ENCODE peak calls at places on chromosomes 6 and 20, in ten cellular contexts. D is right lobe of liver, G is endothelial cell of umbilical vein, P is heart left ventricle, K is stomach, A is IMR-90, S is esophagus muscularis mucosa, O is upper lobe of left lung, F is tibial nerve, T is HepG2. J is an unnamed sample. For H3K27me3, the result is how much of the 10 kb centered on the place peaks cover.

GRCh38 chr6:125469915-125470314 is 168.1 kb upstream of the HDDC2 start:
- DNase-seq in D (no peak), G (no peak), P (no peak), K (no peak), A (no peak), S (no peak), O (no peak), F (no peak), T (no peak), J (no peak)

GRCh38 chr6:107991061-107991460 is 33.1 kb upstream of the SEC63 start:
- DNase-seq in D (no peak), G (no peak), P (no peak), K (no peak), A (no peak), S (no peak), O (no peak), F (no peak), T (no peak), J (no peak)

GRCh38 chr20:61924211-61924857 is 141.3 kb downstream of the TAF4 start:
- DNase-seq in D (no peak), G (no peak), P (no peak), K (no peak), A (no peak), S (no peak), O (peak), F (no peak), T (no peak), J (no peak)

GRCh38 chr20:40897177-40897700 is 131.4 kb upstream of the TOP1 start:
- DNase-seq in D (no peak), G (no peak), P (no peak), K (no peak), A (peak), S (no peak), O (no peak), F (no peak), T (no peak), J (no peak)

GRCh38 chr6:113847435-113847834 is 9.7 kb upstream of the MARCKS start:
- DNase-seq in D (no peak), G (no peak), P (no peak), K (no peak), A (peak), S (no peak), O (no peak), F (no peak), T (no peak), J (no peak)

GRCh38 chr20:11387189-11387754 is 530.4 kb upstream of the BTBD3 start:
- DNase-seq in D (no peak), G (no peak), P (no peak), K (no peak), A (peak), S (no peak), O (no peak), F (no peak), T (no peak), J (no peak)

GRCh38 chr6:111625511-111626331 is 20.0 kb upstream of the TRAF3IP2 start:
- DNase-seq in D (peak), G (peak), P (peak), K (peak), A (peak), S (no peak), O (no peak), F (no peak), T (no peak), J (peak)

GRCh38 chr6:87705070-87705691 is 3.1 kb upstream of the AKIRIN2 start:
- DNase-seq in D (no peak), G (no peak), P (no peak), K (no peak), A (peak), S (no peak), O (no peak), F (no peak), T (peak), J (no peak)

GRCh38 chr6:52537001-52537753 is 39.7 kb downstream of the TRAM2 start:
- DNase-seq in D (no peak), G (peak), P (no peak), K (no peak), A (peak), S (no peak), O (no peak), F (no peak), T (no peak), J (no peak)

GRCh38 chr6:97443408-97444080 is 160.5 kb upstream of the MMS22L start:
- DNase-seq in D (no peak), G (no peak), P (no peak), K (no peak), A (no peak), S (no peak), O (no peak), F (no peak), T (no peak), J (no peak)

GRCh38 chr6:97437087-97437486 is 154.1 kb upstream of the MMS22L start:
- DNase-seq in D (no peak), G (peak), P (no peak), K (no peak), A (peak), S (no peak), O (no peak), F (no peak), T (peak), J (no peak)

GRCh38 chr6:97438011-97438671 is 155.1 kb upstream of the MMS22L start:
- DNase-seq in D (no peak), G (no peak), P (no peak), K (no peak), A (no peak), S (no peak), O (no peak), F (no peak), T (no peak), J (no peak)

GRCh38 chr6:97445406-97445805 is 162.4 kb upstream of the MMS22L start:
- DNase-seq in D (no peak), G (no peak), P (no peak), K (no peak), A (no peak), S (no peak), O (no peak), F (no peak), T (no peak), J (no peak)

GRCh38 chr6:97440590-97441176 is 157.7 kb upstream of the MMS22L start:
- DNase-seq in D (peak), G (peak), P (no peak), K (no peak), A (peak), S (no peak), O (no peak), F (no peak), T (peak), J (no peak)
- TF ChIP-seq CTCF in D (peak), G (no peak), P (peak), K (no peak), A (peak), S (no peak), O (no peak), F (no peak), T (peak), J (no peak)

GRCh38 chr20:2826655-2827054 is 10.5 kb downstream of the TMEM239 start:
- DNase-seq in D (no peak), G (no peak), P (no peak), K (no peak), A (no peak), S (no peak), O (no peak), F (no peak), T (no peak), J (no peak)
- H3K27me3 ChIP-seq in D (under half), G (under half), P (under half), K (under half), A (under half), S (under half), O (under half), F (under half), T (under half), J (under half)

GRCh38 chr20:36744764-36745191 is 1.1 kb downstream of the NDRG3 start:
- DNase-seq in D (peak), G (no peak), P (peak), K (peak), A (peak), S (no peak), O (no peak), F (no peak), T (no peak), J (no peak)

GRCh38 chr20:36745234-36745926 is 510 bp downstream of the NDRG3 start:
- DNase-seq in D (no peak), G (peak), P (peak), K (peak), A (no peak), S (no peak), O (no peak), F (no peak), T (peak), J (peak)

GRCh38 chr20:36744243-36744642 is 1.6 kb downstream of the NDRG3 start:
- DNase-seq in D (no peak), G (no peak), P (no peak), K (no peak), A (no peak), S (no peak), O (no peak), F (no peak), T (no peak), J (no peak)

GRCh38 chr20:36742558-36742957 is 3.3 kb downstream of the NDRG3 start:
- DNase-seq in D (no peak), G (no peak), P (no peak), K (no peak), A (no peak), S (no peak), O (no peak), F (no peak), T (no peak), J (no peak)

GRCh38 chr20:36745927-36746659 is at the start of gene NDRG3:
- DNase-seq in D (peak), G (peak), P (peak), K (peak), A (peak), S (peak), O (peak), F (peak), T (peak), J (peak)
- TF ChIP-seq POLR2A in D (no peak), G (peak), P (no peak), K (no peak), A (no peak), S (no peak), O (no peak), F (peak), T (peak), J (no peak)

GRCh38 chr6:71482742-71483141 is 194.1 kb downstream of the OGFRL1 start:
- DNase-seq in D (no peak), G (peak), P (no peak), K (no peak), A (no peak), S (no peak), O (no peak), F (no peak), T (no peak), J (no peak)
- TF ChIP-seq CTCF in D (no peak), G (peak), P (peak), K (no peak), A (peak), S (no peak), O (no peak), F (peak), T (peak), J (no peak)

DNA sequence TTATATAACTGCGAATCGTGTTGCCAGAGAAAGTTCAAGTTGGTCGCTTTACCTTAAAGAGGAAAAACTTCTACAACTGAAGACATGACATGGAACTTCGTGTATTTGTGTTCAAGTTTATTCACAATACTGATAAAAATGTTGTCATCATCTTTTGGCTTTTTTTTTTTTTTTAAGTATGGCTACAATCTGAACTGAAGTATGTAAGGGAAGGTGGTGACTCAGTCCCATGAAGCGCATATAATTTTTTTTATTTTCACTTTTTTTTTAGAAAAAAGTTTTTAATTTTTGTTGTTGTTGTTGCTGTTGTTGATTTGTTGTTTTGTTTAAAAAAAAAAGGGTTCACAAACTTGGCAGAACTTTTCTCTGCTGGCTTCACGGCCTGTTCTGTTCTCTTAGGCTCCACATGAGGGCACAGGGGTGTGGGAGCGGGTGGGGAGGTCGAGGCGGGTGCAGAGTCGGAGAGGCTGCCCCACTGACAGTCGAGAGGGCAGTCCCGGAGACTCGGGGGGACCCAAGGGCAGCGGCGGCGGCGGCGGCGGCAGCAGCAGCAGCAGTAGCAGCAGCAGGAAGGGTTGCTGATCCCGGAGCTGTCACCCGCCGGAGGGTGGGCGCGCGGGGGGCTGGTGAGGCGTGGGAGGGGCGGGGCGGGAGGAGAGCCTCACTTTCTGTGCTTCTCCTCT is 17.0 kb downstream of the TFAP2A start:
- DNase-seq in D (no peak), G (no peak), P (no peak), K (no peak), A (no peak), S (no peak), O (peak), F (no peak), T (no peak), J (no peak)
- H3K27me3 ChIP-seq in D (under half), G (half or more), P (half or more), K (under half), A (under half), S (under half), O (under half), F (half or more), T (under half), J (under half)

GRCh38 chr20:47350691-47351545 is 5.6 kb downstream of the ZMYND8 start:
- DNase-seq in D (no peak), G (peak), P (no peak), K (no peak), A (no peak), S (no peak), O (no peak), F (no peak), T (no peak), J (no peak)

GRCh38 chr20:47348539-47349142 is 7.9 kb downstream of the ZMYND8 start:
- DNase-seq in D (no peak), G (peak), P (no peak), K (no peak), A (no peak), S (no peak), O (no peak), F (no peak), T (no peak), J (no peak)

GRCh38 chr20:47347661-47348462 is 8.6 kb downstream of the ZMYND8 start:
- DNase-seq in D (no peak), G (no peak), P (no peak), K (no peak), A (no peak), S (no peak), O (no peak), F (no peak), T (no peak), J (no peak)

GRCh38 chr20:47350181-47350550 is 6.3 kb downstream of the ZMYND8 start:
- DNase-seq in D (no peak), G (no peak), P (no peak), K (no peak), A (no peak), S (no peak), O (no peak), F (no peak), T (no peak), J (no peak)

GRCh38 chr20:47349365-47350180 is 6.9 kb downstream of the ZMYND8 start:
- DNase-seq in D (no peak), G (peak), P (no peak), K (no peak), A (peak), S (no peak), O (no peak), F (no peak), T (no peak), J (no peak)
- TF ChIP-seq POLR2A in D (no peak), G (no peak), P (no peak), K (no peak), A (no peak), S (no peak), O (no peak), F (no peak), T (no peak), J (no peak)

GRCh38 chr20:19815553-19815991 is 57.5 kb downstream of the RIN2 start:
- DNase-seq in D (no peak), G (peak), P (peak), K (no peak), A (peak), S (no peak), O (no peak), F (peak), T (peak), J (no peak)
- TF ChIP-seq CTCF in D (no peak), G (no peak), P (no peak), K (no peak), A (no peak), S (no peak), O (no peak), F (no peak), T (peak), J (no peak)

GRCh38 chr20:63392465-63393365 is 31.6 kb upstream of the CHRNA4 start:
- DNase-seq in D (no peak), G (no peak), P (no peak), K (no peak), A (no peak), S (no peak), O (peak), F (no peak), T (no peak), J (no peak)
- H3K27me3 ChIP-seq in D (under half), G (under half), P (under half), K (under half), A (under half), S (under half), O (under half), F (under half), T (under half), J (under half)

J was measured in Peyer's patch.